ENCODE peak calls at places on chromosomes 16 and 17, in seven cellular contexts. T is SK-N-SH, F is stomach, I is adrenal gland, B is astrocyte of the spinal cord, H is MG63, L is fibroblast of lung. A is an unnamed sample.

GRCh38 chr16:66508261-66508913 is 41.5 kb downstream of the TK2 start:
- DNase-seq in B (no peak), I (no peak), F (peak), T (no peak), H (peak), L (peak), A (no peak)

GRCh38 chr17:64466019-64466735 is 17.3 kb downstream of the MILR1 start:
- DNase-seq in F (no peak), T (no peak), B (no peak), H (no peak), I (no peak), L (no peak), A (no peak)

GRCh38 chr16:56677474-56677873 is 4.8 kb upstream of the MT1X start:
- DNase-seq in F (no peak), T (no peak), I (no peak), L (no peak), B (no peak), H (no peak), A (no peak)

GRCh38 chr16:30565984-30566383 is 5.5 kb downstream of the ZNF688 start:
- DNase-seq in B (no peak), H (no peak), F (no peak), L (no peak), I (no peak), T (no peak), A (no peak)

GRCh38 chr17:50800196-50800700 is 32.9 kb upstream of the ANKRD40CL start:
- DNase-seq in L (no peak), B (no peak), H (peak), F (no peak), I (no peak), T (no peak), A (no peak)

GRCh38 chr17:77901476-77901875 is 57.0 kb upstream of the TNRC6C start:
- DNase-seq in H (no peak), T (no peak), I (no peak), L (no peak), F (no peak), B (no peak), A (no peak)

GRCh38 chr16:81940781-81941560 is 70.3 kb downstream of the SDR42E1 start:
- DNase-seq in L (peak), T (peak), F (no peak), H (peak), I (no peak), B (peak), A (no peak)

GRCh38 chr17:63960006-63960405 is 12.7 kb downstream of the SCN4A start:
- DNase-seq in B (no peak), L (no peak), F (no peak), H (no peak), T (no peak), I (no peak), A (no peak)

GRCh38 chr16:78952630-78953029 is 647.9 kb downstream of the MAF start:
- DNase-seq in B (no peak), L (no peak), F (no peak), I (no peak), H (no peak), T (no peak), A (no peak)

GRCh38 chr17:77602062-77602746 is 356.3 kb upstream of the TNRC6C start:
- DNase-seq in F (peak), H (peak), L (peak), B (peak), I (peak), T (peak), A (no peak)

GRCh38 chr16:31386157-31386984 is 6.8 kb upstream of the ITGAD start:
- DNase-seq in B (no peak), T (no peak), F (no peak), H (no peak), I (no peak), L (no peak), A (no peak)

GRCh38 chr16:30837904-30838303 is 50.9 kb upstream of the ZNF629 start:
- DNase-seq in T (no peak), I (no peak), H (no peak), F (no peak), L (no peak), B (no peak), A (no peak)

GRCh38 chr16:84595052-84595481 is 22.8 kb downstream of the COTL1 start:
- DNase-seq in H (no peak), T (no peak), B (no peak), I (no peak), F (peak), L (peak), A (no peak)

GRCh38 chr16:12086861-12087260 is 110.3 kb downstream of the SNX29 start:
- DNase-seq in H (no peak), T (no peak), B (no peak), I (no peak), F (no peak), L (no peak), A (no peak)

GRCh38 chr16:72860726-72861562 is 187.0 kb downstream of the ZFHX3 start:
- DNase-seq in I (peak), T (no peak), H (no peak), L (no peak), F (no peak), B (no peak), A (no peak)

GRCh38 chr16:23754594-23755483 is at the start of gene CHP2:
- DNase-seq in F (no peak), L (no peak), H (no peak), T (peak), I (no peak), B (no peak), A (peak)

GRCh38 chr17:40873255-40873654 is 6.2 kb upstream of the KRT12 start:
- DNase-seq in H (no peak), L (no peak), I (no peak), F (no peak), B (no peak), T (no peak), A (no peak)

GRCh38 chr17:69388791-69389442 is 25.6 kb upstream of the MAP2K6 start:
- DNase-seq in H (no peak), F (no peak), L (peak), B (no peak), I (no peak), T (no peak), A (no peak)

GRCh38 chr16:61862756-61863155 is 173.5 kb downstream of the CDH8 start:
- DNase-seq in H (no peak), B (no peak), F (no peak), T (no peak), L (no peak), I (no peak), A (no peak)

GRCh38 chr16:1621851-1622250 is 9.7 kb downstream of the CRAMP1 start:
- DNase-seq in T (no peak), I (no peak), H (no peak), L (no peak), F (no peak), B (no peak), A (no peak)

GRCh38 chr17:28970879-28971278 is 19.6 kb upstream of the PHF12 start:
- DNase-seq in I (no peak), B (no peak), T (no peak), F (no peak), L (no peak), H (no peak), A (no peak)

GRCh38 chr16:24966031-24966430 is 49.1 kb downstream of the ARHGAP17 start:
- DNase-seq in T (no peak), F (no peak), I (peak), H (no peak), B (no peak), L (no peak), A (no peak)

GRCh38 chr17:39928868-39929651 is 1.5 kb downstream of the LRRC3C start:
- DNase-seq in T (no peak), H (peak), L (peak), B (peak), I (no peak), F (no peak), A (no peak)

GRCh38 chr16:53812914-53813313 is 109.0 kb downstream of the FTO start:
- DNase-seq in H (no peak), F (no peak), T (no peak), B (no peak), L (no peak), I (no peak), A (no peak)

GRCh38 chr17:81918762-81919545 is 978 bp upstream of the SIRT7 start:
- DNase-seq in I (no peak), H (no peak), B (no peak), L (no peak), T (no peak), F (peak), A (no peak)

GRCh38 chr17:8048736-8049135 is 9.9 kb downstream of the ALOX15B start:
- DNase-seq in T (no peak), L (no peak), I (no peak), F (no peak), H (no peak), B (no peak), A (no peak)

DNA sequence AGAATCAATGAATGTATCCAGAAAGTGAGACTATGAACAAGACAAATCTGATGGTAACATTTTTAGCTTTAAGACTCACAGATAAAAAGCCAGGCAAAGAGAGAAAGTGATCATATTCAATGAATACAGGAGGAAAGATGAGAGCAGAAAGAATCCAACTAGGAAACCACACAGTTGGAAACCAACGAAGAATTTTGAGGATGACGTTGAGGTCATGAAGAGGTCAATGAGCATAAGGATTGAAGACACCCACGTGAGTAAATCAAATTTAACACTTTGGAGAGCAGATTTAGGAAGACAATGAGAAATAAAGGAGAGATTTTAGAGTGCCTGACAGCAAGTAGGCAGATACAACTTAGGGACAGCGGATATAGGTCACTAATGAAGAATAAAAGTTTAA is 948.1 kb downstream of the KCNJ2 start:
- DNase-seq in H (no peak), F (no peak), T (no peak), I (no peak), L (no peak), B (peak), A (no peak)
- H3K4me3 ChIP-seq in H (no peak), F (no peak), T (no peak), I (no peak), L (no peak), B (no peak), A (no peak)

GRCh38 chr17:4584125-4584834 is at the start of gene SMTNL2:
- DNase-seq in L (no peak), H (no peak), I (no peak), T (peak), F (no peak), B (no peak), A (no peak)
- H3K4me3 ChIP-seq in L (no peak), H (peak), I (peak), T (no peak), F (peak), B (no peak), A (no peak)

GRCh38 chr17:2244545-2245525 is 58.8 kb downstream of the SMG6 start:
- DNase-seq in T (peak), F (peak), H (peak), B (peak), I (peak), L (peak), A (peak)
- H3K4me3 ChIP-seq in T (no peak), F (no peak), H (no peak), B (no peak), I (no peak), L (no peak), A (no peak)

GRCh38 chr17:68011199-68011665 is 15.0 kb upstream of the C17orf58 start:
- DNase-seq in F (peak), L (peak), T (peak), H (peak), B (no peak), I (peak), A (peak)
- H3K4me3 ChIP-seq in F (no peak), L (no peak), T (peak), H (no peak), B (peak), I (no peak), A (no peak)

GRCh38 chr16:68646948-68647659 is 2.0 kb downstream of the CDH3 start:
- DNase-seq in L (no peak), H (peak), I (no peak), T (no peak), F (no peak), B (no peak), A (no peak)
- H3K4me3 ChIP-seq in L (no peak), H (no peak), I (no peak), T (no peak), F (no peak), B (no peak), A (no peak)

GRCh38 chr16:27795992-27796614 is 246.2 kb downstream of the KATNIP start:
- DNase-seq in F (peak), H (peak), B (peak), T (no peak), I (peak), L (peak), A (no peak)
- H3K4me3 ChIP-seq in F (no peak), H (no peak), B (no peak), T (no peak), I (no peak), L (no peak), A (no peak)

GRCh38 chr17:74639704-74640142 is 16.2 kb upstream of the CD300E start:
- DNase-seq in I (no peak), F (no peak), T (no peak), L (no peak), H (no peak), B (no peak), A (no peak)
- H3K4me3 ChIP-seq in I (no peak), F (no peak), T (no peak), L (no peak), H (no peak), B (no peak), A (no peak)

DNA sequence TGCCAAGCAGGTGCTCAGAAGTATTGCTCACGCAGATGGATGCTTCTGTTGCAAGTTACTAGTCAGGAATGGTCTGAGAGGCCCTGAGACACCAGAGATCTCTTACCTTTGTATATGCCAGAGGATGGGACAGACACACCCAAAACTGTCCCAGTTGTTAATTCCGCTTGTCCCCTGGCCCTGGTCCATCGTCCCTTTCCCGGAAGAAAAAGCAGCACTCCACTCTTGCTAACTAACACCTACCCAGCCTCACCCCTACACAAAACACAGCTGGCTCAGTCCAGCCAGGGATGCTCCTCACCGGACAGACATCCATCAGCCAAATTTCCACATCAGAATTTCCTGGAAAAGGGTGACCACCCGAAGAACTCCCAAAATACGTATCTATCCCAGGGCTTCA is 2.0 kb downstream of the GAS7 start:
- DNase-seq in L (no peak), H (no peak), T (no peak), B (no peak), I (no peak), F (no peak), A (no peak)
- H3K4me3 ChIP-seq in L (no peak), H (no peak), T (no peak), B (no peak), I (no peak), F (no peak), A (no peak)

DNA sequence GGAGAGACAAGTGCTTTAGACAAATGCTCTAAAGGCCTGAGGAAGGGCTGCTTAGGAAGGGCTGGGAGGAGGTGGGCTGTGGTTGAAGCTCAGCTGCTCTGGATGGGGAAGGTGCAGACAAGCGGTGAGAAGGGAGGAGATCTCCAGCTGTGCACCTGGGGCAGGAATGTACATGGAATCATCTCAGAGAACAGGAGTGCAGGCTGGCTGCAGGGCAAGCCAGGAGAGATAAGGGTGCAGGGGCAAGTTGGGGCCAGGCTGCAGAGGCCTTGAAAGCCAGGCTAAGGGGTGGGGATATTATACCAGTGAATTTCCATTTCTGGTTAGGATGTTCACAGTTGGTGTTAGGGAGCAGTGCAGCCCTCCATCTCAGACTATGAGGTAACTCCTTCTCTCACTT is 4.2 kb downstream of the SLC6A2 start:
- DNase-seq in H (no peak), T (no peak), I (no peak), B (no peak), L (no peak), F (no peak), A (peak)
- H3K4me3 ChIP-seq in H (no peak), T (no peak), I (no peak), B (no peak), L (no peak), F (no peak), A (peak)

GRCh38 chr16:85749686-85750020 is 1.2 kb downstream of the C16orf74 start:
- DNase-seq in H (no peak), I (no peak), L (no peak), B (no peak), T (no peak), F (no peak), A (no peak)
- H3K4me3 ChIP-seq in H (no peak), I (no peak), L (peak), B (no peak), T (peak), F (peak), A (peak)